ENCODE peak calls at places on chromosomes 12 and 14, in seven cellular contexts. F is PC-3; V is activated CD4-positive, alpha-beta T cell treated with anti-CD3 and anti-CD28 coated beads, Interleukin-2, amount 50 U/mL, for 48 hours; K is cardiac fibroblast; T is HFFc6; E is globus pallidus; B is posterior cingulate gyrus. G is an unnamed sample.

GRCh38 chr12:41254546-41254945 is 66.4 kb downstream of the PDZRN4 start:
- DNase-seq in F (no peak), V (no peak), K (no peak), T (no peak), E (no peak), B (no peak), G (no peak)

GRCh38 chr14:102930753-102931579 is 8.5 kb downstream of the AMN start:
- DNase-seq in F (peak), V (no peak), K (peak), T (no peak), E (no peak), B (no peak), G (peak)

GRCh38 chr14:105881021-105881930 is 354.9 kb downstream of the TMEM121 start:
- DNase-seq in F (no peak), V (no peak), K (no peak), T (no peak), E (no peak), B (no peak), G (no peak)

GRCh38 chr12:128820723-128821432 is 2.9 kb downstream of the SLC15A4 start:
- DNase-seq in F (no peak), V (no peak), K (no peak), T (no peak), E (peak), B (no peak), G (no peak)

GRCh38 chr14:98198385-98198784 is 1073.6 kb downstream of the BCL11B start:
- DNase-seq in F (peak), V (peak), K (no peak), T (no peak), E (no peak), B (no peak), G (no peak)

GRCh38 chr12:11797317-11797913 is 147.9 kb downstream of the ETV6 start:
- DNase-seq in F (no peak), V (no peak), K (peak), T (peak), E (no peak), B (no peak), G (peak)

GRCh38 chr12:39852346-39852745 is 232.7 kb upstream of the ABCD2 start:
- DNase-seq in F (no peak), V (no peak), K (no peak), T (no peak), E (no peak), B (no peak), G (no peak)

GRCh38 chr14:29846339-29847129 is 81.1 kb downstream of the PRKD1 start:
- DNase-seq in F (no peak), V (no peak), K (peak), T (no peak), E (no peak), B (no peak), G (peak)

GRCh38 chr12:92703777-92704176 is 988 bp downstream of the PLEKHG7 start:
- DNase-seq in F (no peak), V (no peak), K (no peak), T (no peak), E (no peak), B (no peak), G (no peak)

GRCh38 chr12:27517961-27518668 is 5.9 kb upstream of the PPFIBP1 start:
- DNase-seq in F (no peak), V (no peak), K (no peak), T (no peak), E (no peak), B (no peak), G (no peak)

GRCh38 chr14:50825307-50825706 is 5.7 kb downstream of the NIN start:
- DNase-seq in F (no peak), V (no peak), K (no peak), T (no peak), E (no peak), B (no peak), G (no peak)

GRCh38 chr12:121713257-121714155 is 954 bp downstream of the TMEM120B start:
- DNase-seq in F (peak), V (no peak), K (peak), T (no peak), E (no peak), B (peak), G (no peak)

GRCh38 chr14:34043627-34044372 is 92.9 kb upstream of the EGLN3 start:
- DNase-seq in F (peak), V (peak), K (peak), T (no peak), E (no peak), B (no peak), G (peak)

GRCh38 chr14:100065161-100065871 is at the start of gene EVL:
- DNase-seq in F (no peak), V (peak), K (no peak), T (no peak), E (peak), B (no peak), G (no peak)

GRCh38 chr14:99230271-99231141 is 41.5 kb downstream of the BCL11B start:
- DNase-seq in F (no peak), V (peak), K (no peak), T (no peak), E (no peak), B (no peak), G (no peak)

GRCh38 chr14:89540009-89540829 is 123.2 kb upstream of the FOXN3 start:
- DNase-seq in F (peak), V (no peak), K (peak), T (peak), E (no peak), B (no peak), G (peak)

GRCh38 chr14:94088516-94088915 is 7.4 kb downstream of the IFI27L1 start:
- DNase-seq in F (peak), V (no peak), K (peak), T (peak), E (no peak), B (no peak), G (no peak)